ENCODE peak calls at places on chromosomes 13 and 19, in six cellular contexts. Q is fibroblast of the aortic adventitia, W is Caco-2, I is endodermal cell, H is stomach, V is esophagus muscularis mucosa. T is an unnamed sample.
A peak's percentile ranks its signal among the peaks of the same experiment; 100 is the strongest.

GRCh38 chr13:97380696-97381095 is 53.3 kb upstream of the RAP2A start:
- DNase-seq in V (no peak), W (no peak), I (no peak), Q (no peak), H (no peak), T (no peak)

GRCh38 chr19:54937926-54938325 is 9.4 kb downstream of the NLRP7 start:
- DNase-seq in I (no peak), Q (no peak), H (no peak), W (no peak), V (no peak), T (no peak)

GRCh38 chr13:72565893-72566292 is 161.5 kb downstream of the MZT1 start:
- DNase-seq in Q (peak; percentile 3), V (no peak), W (peak; percentile 29), I (no peak), H (no peak), T (no peak)

GRCh38 chr19:8575467-8575997 is 1.7 kb downstream of the MYO1F start:
- DNase-seq in W (no peak), V (no peak), I (peak; percentile 65), H (no peak), Q (peak; percentile 49), T (no peak)

GRCh38 chr19:2089001-2089711 is 7.0 kb downstream of the MOB3A start:
- DNase-seq in I (no peak), W (no peak), H (no peak), Q (no peak), V (no peak), T (no peak)

GRCh38 chr13:50991624-50992610 is 82.3 kb downstream of the RNASEH2B start:
- DNase-seq in W (no peak), H (no peak), Q (no peak), V (no peak), I (no peak), T (no peak)

GRCh38 chr13:110403315-110403714 is 96.2 kb downstream of the COL4A2 start:
- DNase-seq in V (no peak), I (no peak), Q (peak; percentile 49), H (no peak), W (no peak), T (no peak)

GRCh38 chr19:1169921-1170885 is 3.9 kb downstream of the SBNO2 start:
- DNase-seq in I (no peak), V (no peak), H (peak; percentile 56), W (no peak), Q (peak; percentile 80), T (peak; percentile 68)

GRCh38 chr13:44142540-44142867 is 231.1 kb upstream of the SERP2 start:
- DNase-seq in W (no peak), V (no peak), H (no peak), I (no peak), Q (no peak), T (no peak)

GRCh38 chr19:29887498-29887897 is 54.5 kb upstream of the URI1 start:
- DNase-seq in H (peak; percentile 17), V (no peak), I (no peak), W (no peak), Q (peak; percentile 14), T (no peak)

GRCh38 chr19:6161271-6161850 is 25.9 kb downstream of the ACSBG2 start:
- DNase-seq in Q (no peak), H (no peak), I (peak; percentile 72), W (peak; percentile 19), V (no peak), T (no peak)

GRCh38 chr19:47512183-47512947 is 2.5 kb downstream of the NAPA start:
- DNase-seq in Q (peak; percentile 64), V (no peak), W (peak; percentile 69), H (peak; percentile 83), I (peak; percentile 34), T (no peak)

GRCh38 chr13:19967619-19968018 is 9.1 kb downstream of the ZMYM2 start:
- DNase-seq in W (no peak), V (no peak), H (no peak), I (no peak), Q (no peak), T (no peak)

GRCh38 chr13:38947049-38947448 is 43.6 kb downstream of the STOML3 start:
- DNase-seq in W (no peak), V (no peak), I (peak; percentile 55), Q (no peak), H (no peak), T (no peak)

GRCh38 chr13:97231832-97232201 is 9.7 kb downstream of the MBNL2 start:
- DNase-seq in W (no peak), V (no peak), H (no peak), Q (peak; percentile 58), I (no peak), T (no peak)

GRCh38 chr19:38669532-38669931 is 22.1 kb downstream of the ACTN4 start:
- DNase-seq in Q (no peak), I (no peak), V (no peak), W (no peak), H (no peak), T (peak; percentile 45)

GRCh38 chr19:2986951-2987491 is 9.7 kb downstream of the TLE6 start:
- DNase-seq in V (no peak), H (no peak), Q (no peak), I (peak; percentile 78), W (no peak), T (no peak)

GRCh38 chr13:43776680-43777079 is 10.1 kb downstream of the ENOX1 start:
- DNase-seq in W (no peak), V (no peak), I (no peak), H (no peak), Q (no peak), T (no peak)

GRCh38 chr13:98291658-98292057 is 114.6 kb upstream of the RNF113B start:
- DNase-seq in H (no peak), V (no peak), W (no peak), Q (no peak), I (peak; percentile 64), T (no peak)

GRCh38 chr13:110155072-110155471 is 151.9 kb downstream of the COL4A1 start:
- DNase-seq in V (no peak), Q (no peak), I (peak; percentile 95), W (no peak), H (no peak), T (no peak)

GRCh38 chr13:49400755-49401659 is 42.9 kb downstream of the CAB39L start:
- DNase-seq in Q (peak; percentile 72), V (no peak), W (peak; percentile 74), H (peak; percentile 45), I (no peak), T (no peak)

GRCh38 chr19:6018786-6019185 is 40.8 kb upstream of the RANBP3 start:
- DNase-seq in W (no peak), H (no peak), V (no peak), Q (no peak), I (peak; percentile 90), T (no peak)

GRCh38 chr19:49559443-49559842 is 20.9 kb downstream of the NOSIP start:
- DNase-seq in Q (no peak), W (no peak), I (no peak), H (no peak), V (no peak), T (no peak)

GRCh38 chr13:76816394-76816793 is 69.8 kb downstream of the KCTD12 start:
- DNase-seq in W (no peak), I (no peak), Q (no peak), V (no peak), H (no peak), T (no peak)

GRCh38 chr13:76825415-76825814 is 60.8 kb downstream of the KCTD12 start:
- DNase-seq in W (no peak), I (no peak), V (no peak), H (no peak), Q (peak; percentile 57), T (no peak)

GRCh38 chr13:76822691-76823267 is 63.4 kb downstream of the KCTD12 start:
- DNase-seq in I (no peak), Q (peak; percentile 81), H (no peak), W (no peak), V (no peak), T (no peak)

GRCh38 chr13:76823969-76824368 is 62.2 kb downstream of the KCTD12 start:
- DNase-seq in Q (no peak), H (no peak), I (no peak), W (no peak), V (no peak), T (no peak)

GRCh38 chr13:76820759-76821158 is 65.4 kb downstream of the KCTD12 start:
- DNase-seq in H (no peak), I (no peak), W (no peak), Q (peak; percentile 93), V (no peak), T (peak; percentile 79)
- TF ChIP-seq CTCF in H (no peak), I (peak; percentile 48), W (no peak), Q (peak; percentile 71), V (peak; percentile 26), T (no peak)

DNA sequence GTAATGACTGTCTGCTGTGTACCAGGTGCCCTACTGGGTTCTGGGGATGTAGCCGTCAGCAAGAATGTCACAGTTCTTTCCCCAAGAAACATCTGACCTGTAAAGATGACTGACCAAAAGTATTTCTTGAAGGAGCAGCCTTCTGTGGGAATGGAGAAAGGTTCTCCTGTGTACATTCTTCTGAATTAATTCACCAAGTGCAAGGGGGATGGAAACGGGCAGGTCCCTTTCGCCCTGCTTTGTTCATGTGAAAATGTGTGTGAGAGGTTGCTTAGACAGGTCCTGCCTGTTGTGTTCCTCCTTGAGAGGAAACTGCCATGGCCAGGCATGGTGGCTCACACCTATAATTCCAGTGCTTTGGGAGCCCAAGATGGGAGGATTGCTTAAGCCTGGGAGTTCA is 57.0 kb downstream of the SLC7A9 start:
- DNase-seq in V (no peak), W (no peak), Q (no peak), H (no peak), I (no peak), T (no peak)
- H3K4me3 ChIP-seq in V (no peak overlapping the region), W (no peak overlapping the region), Q (no peak overlapping the region), H (no peak overlapping the region), I (no peak overlapping the region), T (no peak overlapping the region)

DNA sequence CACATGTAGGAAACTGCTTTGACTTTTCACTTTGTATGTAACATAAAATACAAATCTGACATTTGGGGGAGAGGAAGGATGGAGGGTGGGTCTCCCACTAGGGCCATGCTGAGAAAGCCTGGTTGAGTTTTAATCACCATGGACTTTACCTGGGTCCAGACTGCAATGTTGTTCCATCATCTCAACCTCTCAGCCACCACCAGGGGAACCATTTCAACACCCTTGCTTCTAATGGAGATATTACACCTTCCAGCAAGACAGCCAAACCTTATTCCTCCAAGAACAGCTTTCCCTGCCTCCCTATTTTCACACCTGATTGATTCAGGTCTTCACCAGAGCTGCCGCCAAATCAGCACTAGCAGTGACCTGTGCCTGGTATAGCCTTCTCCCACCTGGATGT is 56.0 kb downstream of the ZAR1L start:
- DNase-seq in W (peak; percentile 41), I (peak; percentile 63), V (no peak), H (no peak), Q (no peak), T (no peak)
- TF ChIP-seq CTCF in W (peak; percentile 53), I (peak; percentile 70), V (peak; percentile 25), H (no peak), Q (peak; percentile 4), T (no peak)

DNA sequence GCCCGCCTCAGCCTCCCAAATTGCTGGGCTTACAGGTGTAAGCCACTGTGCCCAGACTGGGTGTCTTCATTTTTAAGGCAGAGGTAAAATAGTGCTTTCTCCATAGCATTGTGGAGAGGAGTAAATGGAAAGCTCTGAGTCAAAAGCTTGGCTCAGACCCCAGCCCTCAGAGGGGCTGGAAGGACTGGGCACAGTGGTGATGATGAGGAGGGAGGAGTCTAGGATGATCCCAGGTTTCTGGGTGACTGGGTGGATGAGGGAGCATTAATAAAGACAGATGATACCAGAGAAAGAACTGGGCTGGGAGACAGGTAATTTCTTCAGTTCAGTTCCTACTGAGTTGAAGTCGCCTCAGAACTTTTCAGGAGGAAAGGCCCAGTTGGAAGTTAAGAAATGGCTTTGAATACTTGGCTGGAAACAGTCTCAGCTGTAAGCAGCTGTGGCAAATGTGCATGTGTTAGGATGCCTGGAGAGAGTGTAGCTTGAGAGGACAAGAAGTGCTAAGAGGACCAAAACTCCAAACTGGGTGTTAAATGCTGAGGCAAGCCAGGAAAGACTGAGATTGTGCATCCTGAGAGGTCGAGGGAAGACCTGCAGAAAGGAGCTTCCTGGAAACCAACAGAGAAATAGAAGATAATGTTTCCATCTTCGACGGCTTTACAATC is 37.1 kb upstream of the MEDAG start:
- DNase-seq in W (no peak), H (no peak), Q (peak; percentile 57), V (no peak), I (no peak), T (no peak)
- H3K4me3 ChIP-seq in W (no peak overlapping the region), H (no peak overlapping the region), Q (no peak overlapping the region), V (no peak overlapping the region), I (no peak overlapping the region), T (no peak overlapping the region)

T was measured in psoas muscle.